ENCODE peak calls at places on chromosomes 4 and X, in six cellular contexts. R, P, O, E, A and W are unnamed samples.

GRCh38 chr4:47553329-47554125 is 68.5 kb downstream of the ATP10D start:
- DNase-seq in P (no peak), O (no peak), A (no peak), R (no peak), E (peak; percentile 1), W (no peak)

GRCh38 chr4:105306158-105306781 is 159.6 kb downstream of the TET2 start:
- DNase-seq in O (no peak), A (no peak), P (no peak), E (peak; percentile 34), R (no peak), W (no peak)

GRCh38 chr4:973431-974397 is at the start of gene DGKQ:
- DNase-seq in R (peak; percentile 82), O (peak; percentile 64), A (peak; percentile 97), E (peak; percentile 68), P (peak; percentile 89), W (peak; percentile 89)

GRCh38 chrX:8879750-8880149 is 78.6 kb upstream of the FAM9A start:
- DNase-seq in E (peak; percentile 20), A (no peak), R (peak; percentile 18), P (no peak), O (peak; percentile 1), W (no peak)

GRCh38 chrX:39152106-39152649 is 350.9 kb downstream of the MID1IP1 start:
- DNase-seq in E (peak; percentile 33), O (peak; percentile 14), R (no peak), P (peak; percentile 41), A (no peak), W (peak; percentile 58)

GRCh38 chr4:146957252-146957651 is 11.6 kb upstream of the TTC29 start:
- DNase-seq in E (peak; percentile 78), A (no peak), P (no peak), O (no peak), R (no peak), W (no peak)

GRCh38 chr4:47278631-47279030 is 184.9 kb downstream of the COMMD8 start:
- DNase-seq in A (no peak), P (no peak), O (no peak), R (no peak), E (no peak), W (no peak)

GRCh38 chr4:67198757-67199156 is 346.5 kb downstream of the CENPC start:
- DNase-seq in P (no peak), O (no peak), A (no peak), E (peak; percentile 77), R (no peak), W (no peak)

GRCh38 chr4:40934671-40935070 is 184.9 kb downstream of the NSUN7 start:
- DNase-seq in A (no peak), O (no peak), R (no peak), E (no peak), P (no peak), W (no peak)

GRCh38 chr4:40514409-40515025 is 115.1 kb downstream of the RBM47 start:
- DNase-seq in E (peak; percentile 55), P (no peak), A (no peak), O (no peak), R (no peak), W (no peak)

GRCh38 chr4:21726255-21726815 is 222.2 kb downstream of the KCNIP4 start:
- DNase-seq in E (no peak), R (peak; percentile 9), A (no peak), O (no peak), P (no peak), W (no peak)

GRCh38 chr4:67853336-67853735 is 30.5 kb downstream of the TMPRSS11D start:
- DNase-seq in E (no peak), P (no peak), A (no peak), R (no peak), O (no peak), W (no peak)

GRCh38 chr4:76341063-76341462 is 34.5 kb downstream of the STBD1 start:
- DNase-seq in E (peak; percentile 35), A (no peak), R (peak; percentile 77), O (no peak), P (no peak), W (no peak)

GRCh38 chr4:124806403-124806802 is 93.9 kb upstream of the ANKRD50 start:
- DNase-seq in O (no peak), A (no peak), R (peak; percentile 47), E (no peak), P (no peak), W (no peak)

GRCh38 chr4:5267418-5267817 is 216.1 kb downstream of the STK32B start:
- DNase-seq in A (no peak), E (peak; percentile 10), O (no peak), R (no peak), P (no peak), W (no peak)

GRCh38 chr4:127731406-127731805 is 1.2 kb downstream of the SLC25A31 start:
- DNase-seq in E (no peak), R (no peak), O (no peak), P (no peak), A (no peak), W (no peak)

GRCh38 chrX:50049228-50049627 is 126.8 kb downstream of the CLCN5 start:
- DNase-seq in P (no peak), A (no peak), E (no peak), R (no peak), O (no peak), W (no peak)

GRCh38 chrX:45758319-45758718 is 557.6 kb upstream of the DIPK2B start:
- DNase-seq in R (peak; percentile 84), O (no peak), E (peak; percentile 83), P (no peak), A (no peak), W (no peak)

GRCh38 chrX:138853936-138854335 is 142.4 kb upstream of the FGF13 start:
- DNase-seq in E (no peak), P (no peak), A (no peak), O (no peak), R (no peak), W (no peak)

GRCh38 chr4:124854968-124855367 is 142.4 kb upstream of the ANKRD50 start:
- DNase-seq in P (no peak), O (no peak), A (no peak), E (no peak), R (no peak), W (no peak)

GRCh38 chr4:3342182-3342854 is 49.5 kb downstream of the RGS12 start:
- DNase-seq in E (peak; percentile 49), O (peak; percentile 14), R (peak; percentile 80), A (no peak), P (no peak), W (no peak)

GRCh38 chrX:102832661-102833060 is 104.4 kb upstream of the RAB40AL start:
- DNase-seq in E (peak; percentile 41), A (no peak), R (peak; percentile 43), P (no peak), O (peak; percentile 33), W (no peak)

GRCh38 chr4:142558851-142559250 is 287.2 kb downstream of the INPP4B start:
- DNase-seq in A (no peak), O (no peak), R (peak; percentile 11), P (no peak), E (no peak), W (no peak)

GRCh38 chr4:56844817-56845580 is 23.5 kb upstream of the SPINK2 start:
- DNase-seq in O (no peak), P (no peak), E (no peak), R (no peak), A (no peak), W (no peak)

GRCh38 chr4:6804082-6804752 is 21.7 kb downstream of the KIAA0232 start:
- DNase-seq in O (no peak), E (no peak), A (no peak), P (no peak), R (no peak), W (no peak)

GRCh38 chrX:439719-440118 is 53.0 kb upstream of the PPP2R3B start:
- DNase-seq in A (peak; percentile 21), O (no peak), R (no peak), E (no peak), P (no peak), W (no peak)

GRCh38 chr4:148043990-148044645 is 312.2 kb downstream of the ARHGAP10 start:
- DNase-seq in R (no peak), A (no peak), E (no peak), O (no peak), P (peak; percentile 89), W (peak; percentile 83)
- H3K4me3 ChIP-seq in R (no peak overlapping the region), A (no peak overlapping the region), E (no peak overlapping the region), O (no peak overlapping the region), P (peak overlapping the region; percentile 4), W (no peak overlapping the region)

GRCh38 chr4:88812976-88813375 is 115.3 kb upstream of the NAP1L5 start:
- DNase-seq in O (no peak), R (no peak), A (no peak), P (no peak), E (no peak), W (no peak)

GRCh38 chr4:88811904-88812303 is 114.3 kb upstream of the NAP1L5 start:
- DNase-seq in A (no peak), O (no peak), E (no peak), R (no peak), P (no peak), W (no peak)

GRCh38 chr4:88812420-88812819 is 114.8 kb upstream of the NAP1L5 start:
- DNase-seq in O (no peak), P (no peak), R (no peak), A (no peak), E (no peak), W (no peak)

GRCh38 chr4:88817740-88818139 is 120.1 kb upstream of the NAP1L5 start:
- DNase-seq in E (no peak), A (no peak), P (no peak), O (no peak), R (no peak), W (no peak)

DNA sequence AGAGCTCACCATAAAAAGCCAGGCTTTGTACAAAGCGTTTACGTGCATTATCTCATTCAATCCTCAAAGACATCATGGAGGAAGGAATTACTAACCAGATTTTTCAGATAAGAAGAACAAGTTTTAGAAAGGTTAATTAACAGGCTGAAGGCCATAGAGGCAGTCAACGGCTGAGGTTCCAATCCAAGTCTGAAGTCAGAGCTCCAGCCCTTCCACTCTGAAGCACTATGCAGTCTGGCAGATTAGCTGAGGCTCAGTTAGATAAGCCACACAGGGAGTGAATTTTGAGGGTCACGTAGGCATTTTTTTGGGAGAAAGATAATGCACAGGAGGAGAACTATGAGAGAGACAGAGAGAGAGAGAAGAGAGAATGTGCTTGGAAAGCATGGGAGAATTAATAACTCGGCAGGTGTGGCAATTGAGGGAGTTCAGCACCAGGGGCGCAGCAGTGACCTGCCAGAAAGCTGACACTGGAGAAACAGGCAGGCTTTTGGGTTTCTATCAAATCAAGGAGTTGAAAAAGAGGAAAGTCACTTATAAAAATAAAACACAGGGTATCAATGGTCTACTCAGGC is 116.5 kb upstream of the NAP1L5 start:
- DNase-seq in A (no peak), P (no peak), E (no peak), R (no peak), O (no peak), W (peak; percentile 28)
- H3K4me1 ChIP-seq in A (peaks cover 5% of the 10 kb centered on the region), P (no peaks in the 10 kb centered on the region), E (peaks cover 16% of the 10 kb centered on the region), R (peaks cover 4% of the 10 kb centered on the region), O (peaks cover 13% of the 10 kb centered on the region), W (peaks cover 7% of the 10 kb centered on the region)

GRCh38 chr4:78938474-78938867 is 767 bp downstream of the PAQR3 start:
- DNase-seq in E (no peak), A (no peak), O (no peak), R (no peak), P (no peak), W (no peak)
- H3K4me3 ChIP-seq in E (peak overlapping the region; percentile 93), A (peak overlapping the region; percentile 58), O (peak overlapping the region; percentile 55), R (peak overlapping the region; percentile 76), P (peak overlapping the region; percentile 87), W (peak overlapping the region; percentile 53)

DNA sequence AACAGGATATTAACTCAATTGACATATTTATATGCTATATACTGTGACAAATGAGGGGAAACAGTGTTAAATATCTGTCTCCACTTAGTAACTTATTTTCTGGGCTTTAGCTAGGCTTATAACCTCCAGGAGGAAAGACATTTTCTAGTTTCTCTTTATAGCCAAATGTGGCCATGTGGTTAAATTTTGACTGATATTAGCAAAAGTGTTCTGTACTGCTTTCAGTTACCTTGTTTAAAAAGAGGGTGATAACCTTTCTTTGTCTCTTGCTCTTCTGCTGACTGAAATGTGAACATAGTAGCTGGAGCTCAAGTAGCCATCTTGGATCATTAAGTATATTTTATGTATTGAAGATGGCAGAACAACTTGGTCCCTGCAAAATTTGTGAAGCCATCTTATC is 253.7 kb downstream of the PDHA2 start:
- DNase-seq in P (no peak), E (no peak), O (no peak), R (no peak), A (no peak), W (no peak)
- H3K4me1 ChIP-seq in P (no peaks in the 10 kb centered on the region), E (no peaks in the 10 kb centered on the region), O (no peaks in the 10 kb centered on the region), R (no peaks in the 10 kb centered on the region), A (no peaks in the 10 kb centered on the region), W (no peaks in the 10 kb centered on the region)